ENCODE peak calls at places on chromosomes 3 and 15, in four cellular contexts. W, P, B and K are unnamed samples.

GRCh38 chr3:170840291-170840859 is 29.6 kb downstream of the RPL22L1 start:
- DNase-seq in W (peak; percentile 89), P (no peak), B (peak; percentile 33), K (no peak)

GRCh38 chr3:36815375-36815774 is 51.0 kb upstream of the DCLK3 start:
- DNase-seq in W (no peak), P (no peak), B (no peak), K (no peak)

GRCh38 chr15:94411279-94411678 is 179.9 kb downstream of the MCTP2 start:
- DNase-seq in W (no peak), P (no peak), B (no peak), K (no peak)

GRCh38 chr15:87873501-87873900 is 383.0 kb downstream of the NTRK3 start:
- DNase-seq in W (no peak), P (no peak), B (peak; percentile 33), K (no peak)

GRCh38 chr15:82040862-82041261 is 5.0 kb downstream of the MEX3B start:
- DNase-seq in W (no peak), P (peak; percentile 49), B (no peak), K (no peak)

GRCh38 chr15:99486371-99487336 is 79.1 kb upstream of the MEF2A start:
- DNase-seq in W (peak; percentile 61), P (no peak), B (peak; percentile 60), K (no peak)

GRCh38 chr3:179526989-179527391 is 35.7 kb upstream of the ACTL6A start:
- DNase-seq in W (peak; percentile 94), P (no peak), B (peak; percentile 84), K (no peak)

GRCh38 chr15:59303641-59304433 is 68.8 kb downstream of the MYO1E start:
- DNase-seq in W (no peak), P (no peak), B (peak; percentile 22), K (no peak)

GRCh38 chr3:140204271-140204984 is 269.4 kb downstream of the CLSTN2 start:
- DNase-seq in W (no peak), P (no peak), B (no peak), K (no peak)

GRCh38 chr15:101520395-101520794 is 30.9 kb upstream of the PCSK6 start:
- DNase-seq in W (no peak), P (no peak), B (no peak), K (no peak)

GRCh38 chr3:15211934-15212333 is 5.9 kb downstream of the CAPN7 start:
- DNase-seq in W (no peak), P (no peak), B (no peak), K (no peak)

GRCh38 chr3:15205934-15206661 is at the start of gene CAPN7:
- DNase-seq in W (peak; percentile 98), P (peak; percentile 97), B (peak; percentile 91), K (peak; percentile 36)

GRCh38 chr3:15205482-15205933 is 538 bp upstream of the CAPN7 start:
- DNase-seq in W (no peak), P (no peak), B (no peak), K (no peak)

GRCh38 chr3:15206662-15207576 is 873 bp downstream of the CAPN7 start:
- DNase-seq in W (peak; percentile 78), P (peak; percentile 59), B (peak; percentile 43), K (no peak)

GRCh38 chr3:15207836-15208504 is 1.9 kb downstream of the CAPN7 start:
- DNase-seq in W (peak; percentile 3), P (no peak), B (peak; percentile 17), K (no peak)
- H3K4me3 ChIP-seq in W (peak overlapping the region; percentile 94), P (peak overlapping the region; percentile 90), B (peak overlapping the region; percentile 27), K (peak overlapping the region; percentile 95)

DNA sequence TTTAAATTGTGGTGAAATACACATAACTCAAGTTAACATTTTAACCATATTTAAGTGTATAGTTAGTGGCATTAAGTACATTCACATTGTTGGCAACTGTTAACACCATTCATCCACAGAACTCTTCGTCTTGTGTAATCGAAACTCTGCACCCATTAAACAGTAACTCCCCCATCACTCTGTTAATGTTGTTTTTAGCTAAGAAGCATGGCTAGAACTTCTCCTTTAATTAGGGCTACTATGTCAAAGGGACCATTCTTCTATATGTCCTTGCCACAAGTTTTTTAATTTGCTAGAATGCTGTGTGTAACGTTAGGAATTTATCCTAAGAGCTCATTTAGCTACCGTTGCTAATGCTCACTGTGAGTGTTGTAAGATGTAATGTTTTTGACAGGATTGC is 60.6 kb downstream of the MAP2K5 start:
- DNase-seq in W (no peak), P (no peak), B (no peak), K (no peak)
- H3K9me1 ChIP-seq in W (no peaks in the 10 kb centered on the region), P (no peaks in the 10 kb centered on the region), B (peaks cover 6% of the 10 kb centered on the region), K (no peaks in the 10 kb centered on the region)

GRCh38 chr3:50242778-50243551 is 7.0 kb downstream of the GNAI2 start:
- DNase-seq in W (peak; percentile 93), P (no peak), B (peak; percentile 72), K (no peak)

GRCh38 chr3:50239649-50240048 is 3.6 kb downstream of the GNAI2 start:
- DNase-seq in W (no peak), P (no peak), B (no peak), K (no peak)

GRCh38 chr3:50241163-50241562 is 5.2 kb downstream of the GNAI2 start:
- DNase-seq in W (no peak), P (no peak), B (no peak), K (no peak)

GRCh38 chr3:50243552-50243895 is 7.5 kb downstream of the GNAI2 start:
- DNase-seq in W (no peak), P (no peak), B (no peak), K (no peak)

DNA sequence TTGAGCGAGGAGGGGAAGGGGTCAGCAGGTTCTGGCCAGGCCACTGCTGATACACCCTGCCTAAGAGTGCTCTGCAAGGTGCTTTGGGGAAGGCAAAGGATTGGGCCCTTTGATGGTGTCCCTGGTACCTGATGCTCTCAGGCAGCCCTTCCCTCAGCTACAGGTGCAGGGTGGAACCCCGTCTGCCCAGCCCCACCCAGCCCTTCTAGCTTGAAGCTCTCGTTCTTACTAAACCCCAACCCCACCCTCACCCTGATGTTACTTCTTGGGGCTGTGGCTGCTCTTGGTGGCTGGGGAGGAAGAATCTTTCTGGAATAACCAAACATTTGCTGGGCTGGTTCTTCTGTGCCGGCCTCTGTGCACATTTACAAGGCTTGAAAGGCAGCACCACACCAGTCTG is 6.4 kb downstream of the GNAI2 start:
- DNase-seq in W (no peak), P (no peak), B (no peak), K (no peak)
- H3K4me3 ChIP-seq in W (peak overlapping the region; percentile 11), P (no peak overlapping the region), B (no peak overlapping the region), K (no peak overlapping the region)

DNA sequence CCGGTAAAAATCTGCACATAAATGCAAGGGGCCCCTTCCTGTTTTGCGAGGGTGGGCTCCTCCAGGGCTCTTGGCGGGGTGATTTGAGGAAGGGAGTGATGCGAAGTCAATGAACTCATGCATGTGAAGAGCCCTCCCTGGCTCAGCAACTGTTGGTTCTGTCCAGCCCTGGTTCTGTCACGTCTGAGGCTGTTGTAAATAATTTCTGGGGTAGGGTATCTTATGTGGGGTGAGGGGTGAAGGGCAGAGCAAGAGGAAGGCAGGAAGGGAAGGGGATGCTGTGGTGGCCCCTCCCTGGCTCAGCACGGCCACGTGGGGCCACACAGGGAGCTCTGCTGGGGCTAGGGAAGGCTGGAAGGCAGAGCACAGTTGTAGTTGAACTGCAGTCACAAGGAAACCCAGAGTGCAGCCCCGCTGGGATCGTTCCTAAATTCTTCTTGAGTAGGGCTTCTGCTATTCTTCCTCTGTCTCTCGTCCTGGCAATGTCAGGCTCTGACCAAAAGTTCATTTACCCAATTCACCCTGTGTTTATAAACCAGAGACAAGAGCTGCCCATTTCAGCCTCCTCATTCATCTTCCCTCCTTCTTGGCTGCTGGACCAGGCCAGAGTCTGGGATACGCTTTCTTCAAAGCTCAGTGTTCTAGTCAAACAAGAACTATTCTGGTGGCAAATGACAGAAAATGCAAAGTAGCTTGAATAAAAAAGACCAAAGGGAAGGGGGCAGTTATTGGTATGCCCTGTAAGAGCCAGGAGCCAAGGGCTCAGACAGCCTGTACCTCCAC is 14.8 kb upstream of the TOPBP1 start:
- DNase-seq in W (no peak), P (no peak), B (no peak), K (no peak)
- H3K9me1 ChIP-seq in W (no peaks in the 10 kb centered on the region), P (no peaks in the 10 kb centered on the region), B (no peaks in the 10 kb centered on the region), K (no peaks in the 10 kb centered on the region)

GRCh38 chr15:56361978-56362377 is 3.2 kb upstream of the TEX9 start:
- DNase-seq in W (no peak), P (no peak), B (no peak), K (no peak)

GRCh38 chr15:56353740-56354139 is 11.5 kb upstream of the TEX9 start:
- DNase-seq in W (no peak), P (no peak), B (no peak), K (no peak)

GRCh38 chr15:56356616-56357015 is 8.6 kb upstream of the TEX9 start:
- DNase-seq in W (no peak), P (no peak), B (no peak), K (no peak)

GRCh38 chr15:56353119-56353518 is 12.1 kb upstream of the TEX9 start:
- DNase-seq in W (no peak), P (no peak), B (no peak), K (no peak)

DNA sequence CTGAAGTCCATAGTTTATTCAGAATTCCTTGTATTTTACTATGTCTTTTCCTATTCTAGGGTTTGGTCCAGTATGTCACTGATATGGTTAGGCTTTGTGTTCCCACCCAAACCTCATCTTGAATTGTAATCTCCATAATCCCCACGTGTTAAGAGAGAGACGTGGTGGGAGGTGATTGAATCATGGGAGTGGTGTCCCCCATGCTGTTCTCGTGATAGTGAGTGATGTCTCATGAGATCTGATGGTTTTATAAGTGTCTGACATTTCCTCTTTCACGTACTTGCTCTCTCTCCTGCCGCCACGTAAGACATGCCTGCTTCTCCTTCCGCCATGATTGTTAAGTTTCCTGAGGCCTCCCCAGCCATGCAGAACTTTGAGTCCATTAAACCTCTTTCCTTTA is 6.6 kb upstream of the TEX9 start:
- DNase-seq in W (no peak), P (no peak), B (no peak), K (no peak)
- H3K4me3 ChIP-seq in W (no peak overlapping the region), P (no peak overlapping the region), B (no peak overlapping the region), K (no peak overlapping the region)

DNA sequence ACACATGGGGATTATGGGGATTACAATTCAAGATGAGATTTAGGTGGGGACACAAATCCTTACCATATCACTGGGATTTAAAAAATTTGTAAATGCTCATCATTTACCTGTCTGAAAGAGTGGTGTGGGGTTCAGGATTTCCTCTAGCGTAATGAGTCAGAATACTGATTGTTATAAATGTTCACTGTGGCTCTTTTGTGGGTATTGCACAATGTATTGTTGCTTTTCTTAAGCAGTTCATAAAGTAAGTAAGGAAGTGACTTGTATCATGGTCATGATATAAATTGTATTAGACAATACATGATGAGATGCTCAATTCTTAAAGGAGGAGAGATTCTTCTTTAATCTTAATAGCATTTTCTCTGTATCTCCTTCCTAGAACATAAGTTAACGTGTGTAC is 262.1 kb downstream of the CNTN4 start:
- DNase-seq in W (no peak), P (no peak), B (no peak), K (no peak)
- H3K9me1 ChIP-seq in W (no peaks in the 10 kb centered on the region), P (no peaks in the 10 kb centered on the region), B (no peaks in the 10 kb centered on the region), K (no peaks in the 10 kb centered on the region)